ENCODE peak calls at places on chromosomes 4 and X, in four cellular contexts. W is HepG2, Y is H1, K is GM12878. X is an unnamed sample.

GRCh38 chr4:125983168-125983567 is 668.4 kb downstream of the FAT4 start:
- DNase-seq in W (no peak), Y (no peak), K (no peak), X (no peak)

GRCh38 chr4:110475881-110476818 is at the start of gene ENPEP:
- DNase-seq in W (no peak), Y (no peak), K (no peak), X (no peak)

GRCh38 chr4:110787109-110787508 is 164.2 kb upstream of the PITX2 start:
- DNase-seq in W (no peak), Y (no peak), K (no peak), X (no peak)

GRCh38 chr4:4306920-4307319 is 16.9 kb downstream of the ZBTB49 start:
- DNase-seq in W (no peak), Y (no peak), K (no peak), X (no peak)

GRCh38 chr4:89539797-89540711 is 232.5 kb upstream of the GPRIN3 start:
- DNase-seq in W (no peak), Y (no peak), K (no peak), X (no peak)

GRCh38 chr4:8847331-8847730 is 24.3 kb downstream of the HMX1 start:
- DNase-seq in W (no peak), Y (peak; percentile 35), K (no peak), X (no peak)

GRCh38 chr4:155353923-155354540 is 22.7 kb downstream of the MAP9 start:
- DNase-seq in W (peak; percentile 27), Y (peak; percentile 78), K (no peak), X (peak; percentile 30)

GRCh38 chr4:16439771-16440170 is 213.5 kb upstream of the TAPT1 start:
- DNase-seq in W (no peak), Y (no peak), K (no peak), X (no peak)

GRCh38 chr4:158535130-158535614 is 13.5 kb downstream of the RXFP1 start:
- DNase-seq in W (no peak), Y (no peak), K (no peak), X (no peak)

GRCh38 chr4:105122334-105122733 is 24.3 kb upstream of the TET2 start:
- DNase-seq in W (no peak), Y (no peak), K (no peak), X (peak; percentile 60)

GRCh38 chrX:136147320-136147901 is at the start of gene FHL1:
- DNase-seq in W (no peak), Y (peak; percentile 50), K (no peak), X (no peak)

GRCh38 chr4:168832746-168833575 is 177.1 kb downstream of the CBR4 start:
- DNase-seq in W (no peak), Y (peak; percentile 80), K (no peak), X (peak; percentile 22)

GRCh38 chr4:31461425-31461824 is 741.3 kb downstream of the PCDH7 start:
- DNase-seq in W (no peak), Y (no peak), K (no peak), X (no peak)

GRCh38 chr4:99205104-99205979 is 13.7 kb downstream of the ADH6 start:
- DNase-seq in W (peak; percentile 83), Y (no peak), K (no peak), X (no peak)

GRCh38 chrX:9517062-9517461 is 52.2 kb downstream of the TBL1X start:
- DNase-seq in W (no peak), Y (no peak), K (no peak), X (no peak)

GRCh38 chrX:97751735-97752134 is 868.0 kb downstream of the RPA4 start:
- DNase-seq in W (no peak), Y (no peak), K (no peak), X (no peak)

GRCh38 chrX:28398352-28398751 is 188.9 kb upstream of the IL1RAPL1 start:
- DNase-seq in W (no peak), Y (no peak), K (no peak), X (no peak)

GRCh38 chr4:119678761-119679160 is 50.2 kb upstream of the PDE5A start:
- DNase-seq in W (no peak), Y (no peak), K (no peak), X (no peak)

GRCh38 chrX:42546800-42547199 is 231.2 kb downstream of the PPP1R2C start:
- DNase-seq in W (no peak), Y (no peak), K (no peak), X (no peak)

GRCh38 chrX:42540150-42540549 is 237.8 kb downstream of the PPP1R2C start:
- DNase-seq in W (no peak), Y (no peak), K (no peak), X (no peak)

DNA sequence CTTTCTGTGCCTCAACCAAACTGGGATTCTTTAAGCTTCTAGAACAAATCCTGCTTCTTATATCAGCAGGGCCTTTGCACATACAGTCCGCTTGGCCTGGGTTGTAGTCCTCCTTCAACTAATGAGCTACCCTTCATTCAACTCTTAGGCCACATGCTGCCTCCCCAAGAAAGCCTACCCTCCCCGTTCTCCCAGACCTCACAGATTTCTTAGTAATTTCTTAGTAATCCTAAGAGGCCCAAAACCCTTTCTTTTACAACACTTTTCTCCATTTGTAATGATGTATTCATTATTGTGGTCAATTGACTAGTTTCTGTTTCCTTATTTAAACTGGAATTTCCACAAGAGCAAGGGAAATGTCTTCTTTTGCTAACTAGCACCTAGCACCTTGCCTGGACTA is 233.1 kb downstream of the PPP1R2C start:
- DNase-seq in W (no peak), Y (no peak), K (no peak), X (no peak)
- TF ChIP-seq YY1 in W (no peak), Y (no peak), K (no peak), X (no peak)

DNA sequence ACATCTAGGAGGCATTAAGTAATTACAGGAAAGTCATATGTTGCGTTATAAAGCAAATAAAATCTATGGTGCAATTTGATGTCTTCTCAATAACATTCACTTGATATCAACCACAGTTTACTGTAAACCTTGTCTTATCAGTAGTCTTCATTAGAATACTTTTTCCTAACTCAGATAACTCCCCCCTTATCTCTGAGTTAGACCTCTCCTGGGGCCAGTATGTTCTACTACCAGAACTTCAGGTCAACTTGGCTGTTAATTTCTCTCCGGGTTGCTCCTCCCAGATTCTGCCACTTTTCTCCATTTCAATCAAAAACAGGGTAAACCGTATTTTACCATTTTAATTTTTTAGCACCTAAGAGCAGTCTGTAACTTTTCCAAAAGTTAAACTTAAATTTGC is 50.0 kb downstream of the KDR start:
- DNase-seq in W (no peak), Y (no peak), K (no peak), X (no peak)
- TF ChIP-seq SUZ12 in W (no peak), Y (no peak), K (no peak), X (no peak)

GRCh38 chrX:71170660-71171059 is 26.0 kb downstream of the NLGN3 start:
- DNase-seq in W (no peak), Y (no peak), K (no peak), X (no peak)
- H3K9ac ChIP-seq in W (no peak overlapping the region), Y (no peak overlapping the region), K (no peak overlapping the region), X (no peak overlapping the region)

GRCh38 chrX:66731398-66731797 is 92.5 kb upstream of the EDA2R start:
- DNase-seq in W (peak; percentile 12), Y (no peak), K (peak; percentile 3), X (peak; percentile 27)
- TF ChIP-seq YY1 in W (no peak), Y (no peak), K (no peak), X (no peak)

DNA sequence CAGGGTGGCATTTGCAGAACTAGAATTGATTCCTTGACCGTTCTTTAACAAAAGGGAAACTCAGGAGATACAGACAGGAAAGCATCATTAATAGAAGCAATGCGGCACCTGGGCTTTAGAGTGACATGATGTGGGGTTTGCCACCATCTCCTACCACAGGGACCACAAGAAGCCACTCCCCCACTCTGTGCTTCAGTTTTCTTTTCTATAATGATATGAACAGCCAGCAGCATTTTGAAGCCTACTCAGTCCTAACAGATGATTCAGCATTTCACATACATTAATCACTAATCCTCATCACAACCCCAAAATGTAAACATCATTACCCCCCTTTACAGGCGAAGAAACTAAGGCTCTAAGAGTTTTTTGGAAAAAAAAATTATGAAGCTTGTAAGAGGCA is 22.9 kb downstream of the CCDC149 start:
- DNase-seq in W (no peak), Y (no peak), K (peak; percentile 12), X (no peak)
- TF ChIP-seq SUZ12 in W (no peak), Y (no peak), K (no peak), X (no peak)

DNA sequence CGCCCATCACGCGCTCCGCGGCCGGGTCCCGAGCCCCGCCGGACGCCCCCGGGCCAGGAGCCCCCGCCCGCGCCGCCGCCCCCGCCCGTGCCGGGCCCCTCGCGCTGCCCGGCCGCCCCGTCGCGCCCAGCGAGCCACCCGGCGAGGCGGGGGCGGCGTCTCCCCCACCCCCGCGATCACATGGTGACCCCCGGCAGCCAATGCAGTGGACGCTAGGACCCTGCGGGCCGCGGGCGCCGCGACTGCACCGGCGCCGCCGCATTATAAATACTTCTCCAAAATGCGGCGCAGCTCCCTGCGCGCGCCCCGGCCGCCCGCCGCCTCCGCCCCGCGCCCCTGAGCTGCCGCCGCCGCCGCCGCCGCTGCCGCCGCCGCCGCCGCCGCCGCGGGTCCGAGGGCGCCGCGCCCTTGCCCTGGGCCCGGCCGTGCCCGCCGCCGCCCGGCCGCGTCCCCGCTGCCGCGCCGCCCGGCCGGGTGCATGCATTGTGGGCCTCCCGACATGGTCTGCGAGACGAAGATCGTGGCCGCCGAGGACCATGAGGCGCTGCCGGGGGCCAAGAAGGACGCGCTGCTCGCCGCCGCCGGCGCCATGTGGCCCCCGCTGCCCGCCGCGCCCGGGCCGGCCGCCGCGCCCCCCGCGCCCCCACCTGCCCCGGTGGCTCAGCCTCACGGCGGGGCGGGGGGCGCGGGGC is at the start of gene NAT8L:
- DNase-seq in W (no peak), Y (no peak), K (no peak), X (no peak)
- H3K9ac ChIP-seq in W (no peak within 1 kb of the TSS), Y (peak within 1 kb of the TSS; percentile 22), K (no peak within 1 kb of the TSS), X (peak within 1 kb of the TSS; percentile 76)

GRCh38 chr4:147096667-147097604 is 151.3 kb upstream of the TTC29 start:
- DNase-seq in W (peak; percentile 34), Y (no peak), K (no peak), X (no peak)

GRCh38 chr4:147090486-147090885 is 144.8 kb upstream of the TTC29 start:
- DNase-seq in W (no peak), Y (no peak), K (no peak), X (no peak)

GRCh38 chr4:147093206-147093605 is 147.5 kb upstream of the TTC29 start:
- DNase-seq in W (no peak), Y (no peak), K (no peak), X (no peak)

DNA sequence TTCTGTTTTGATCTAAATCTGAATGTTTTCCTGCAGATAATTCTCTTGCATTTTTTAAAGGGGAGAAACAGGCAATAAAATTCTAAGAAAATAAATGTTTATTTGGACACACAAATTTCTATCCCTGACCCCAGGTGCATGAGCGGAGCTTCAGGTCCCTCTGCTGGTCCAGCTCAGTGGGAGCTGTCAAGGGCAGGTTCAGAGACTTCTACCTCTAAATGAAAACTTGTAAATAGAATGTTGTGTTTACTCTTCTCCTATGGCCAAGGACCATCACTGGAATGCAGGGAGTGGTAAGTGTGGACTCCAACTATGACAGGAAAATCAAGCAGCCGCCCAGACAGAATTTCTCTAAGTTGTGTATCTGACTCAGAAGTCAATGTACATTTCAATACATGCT is 148.6 kb upstream of the TTC29 start:
- DNase-seq in W (no peak), Y (no peak), K (no peak), X (no peak)
- TF ChIP-seq YY1 in W (no peak), Y (no peak), K (no peak), X (no peak)

GRCh38 chr4:153065286-153065685 is 129.2 kb downstream of the FHDC1 start:
- DNase-seq in W (no peak), Y (no peak), K (no peak), X (no peak)
- TF ChIP-seq SUZ12 in W (no peak), Y (no peak), K (no peak), X (no peak)